ENCODE peak calls at places on chromosomes 2 and 18, in six cellular contexts. One of them, this sample, is unnamed.
A peak's percentile ranks its signal among the peaks of the same experiment; 100 is the strongest.

GRCh38 chr18:6561893-6562292 is 147.2 kb upstream of the L3MBTL4 start:
- DNase-seq in neural progenitor cell: peak; percentile 71
- DNase-seq in HepG2: no peak
- DNase-seq in keratinocyte: no peak
- DNase-seq in HCT116: no peak
- DNase-seq in H9: no peak
- DNase-seq in this sample: no peak

GRCh38 chr2:9473308-9473984 is 905 bp upstream of the IAH1 start:
- DNase-seq in keratinocyte: no peak
- DNase-seq in H9: peak; percentile 87
- DNase-seq in neural progenitor cell: peak; percentile 31
- DNase-seq in HepG2: peak; percentile 41
- DNase-seq in HCT116: no peak
- DNase-seq in this sample: no peak

GRCh38 chr2:104793971-104794370 is 59.9 kb upstream of the POU3F3 start:
- DNase-seq in HepG2: no peak
- DNase-seq in H9: no peak
- DNase-seq in HCT116: no peak
- DNase-seq in neural progenitor cell: no peak
- DNase-seq in keratinocyte: no peak
- DNase-seq in this sample: no peak

GRCh38 chr2:219010162-219010756 is 17.0 kb upstream of the CRYBA2 start:
- DNase-seq in neural progenitor cell: peak; percentile 52
- DNase-seq in keratinocyte: no peak
- DNase-seq in HepG2: peak; percentile 37
- DNase-seq in HCT116: no peak
- DNase-seq in H9: peak; percentile 67
- DNase-seq in this sample: peak; percentile 39

GRCh38 chr2:29892576-29892975 is 28.8 kb downstream of the ALK start:
- DNase-seq in HCT116: no peak
- DNase-seq in neural progenitor cell: no peak
- DNase-seq in H9: no peak
- DNase-seq in HepG2: no peak
- DNase-seq in keratinocyte: no peak
- DNase-seq in this sample: no peak

GRCh38 chr2:181183878-181184553 is 203.6 kb downstream of the UBE2E3 start:
- DNase-seq in HCT116: no peak
- DNase-seq in H9: no peak
- DNase-seq in keratinocyte: no peak
- DNase-seq in neural progenitor cell: no peak
- DNase-seq in HepG2: no peak
- DNase-seq in this sample: peak; percentile 36

GRCh38 chr18:36349552-36349951 is 52.0 kb downstream of the FHOD3 start:
- DNase-seq in HCT116: no peak
- DNase-seq in keratinocyte: no peak
- DNase-seq in H9: no peak
- DNase-seq in HepG2: no peak
- DNase-seq in neural progenitor cell: no peak
- DNase-seq in this sample: no peak

GRCh38 chr2:26630669-26631360 is 10.4 kb downstream of the CIB4 start:
- DNase-seq in H9: peak; percentile 50
- DNase-seq in HCT116: peak; percentile 28
- DNase-seq in neural progenitor cell: no peak
- DNase-seq in HepG2: peak; percentile 86
- DNase-seq in keratinocyte: peak; percentile 4
- DNase-seq in this sample: no peak

GRCh38 chr2:64988420-64989125 is 626 bp upstream of the SLC1A4 start:
- DNase-seq in neural progenitor cell: peak; percentile 77
- DNase-seq in HepG2: peak; percentile 75
- DNase-seq in keratinocyte: no peak
- DNase-seq in HCT116: peak; percentile 19
- DNase-seq in H9: peak; percentile 63
- DNase-seq in this sample: peak; percentile 91

GRCh38 chr2:46079996-46080560 is 217.1 kb upstream of the EPAS1 start:
- DNase-seq in keratinocyte: no peak
- DNase-seq in neural progenitor cell: no peak
- DNase-seq in HepG2: no peak
- DNase-seq in H9: no peak
- DNase-seq in HCT116: no peak
- DNase-seq in this sample: no peak
- H3K79me2 ChIP-seq in keratinocyte: no peaks in the 10 kb centered on the region
- H3K79me2 ChIP-seq in neural progenitor cell: no peaks in the 10 kb centered on the region
- H3K79me2 ChIP-seq in HepG2: no peaks in the 10 kb centered on the region
- H3K79me2 ChIP-seq in H9: no peaks in the 10 kb centered on the region
- H3K79me2 ChIP-seq in HCT116: no peaks in the 10 kb centered on the region
- H3K79me2 ChIP-seq in this sample: no peaks in the 10 kb centered on the region

GRCh38 chr2:145685323-145686050 is 1165.6 kb upstream of the ZEB2 start:
- DNase-seq in keratinocyte: no peak
- DNase-seq in HCT116: no peak
- DNase-seq in HepG2: no peak
- DNase-seq in neural progenitor cell: no peak
- DNase-seq in H9: no peak
- DNase-seq in this sample: no peak

GRCh38 chr2:145674705-145675104 is 1154.8 kb upstream of the ZEB2 start:
- DNase-seq in HepG2: no peak
- DNase-seq in neural progenitor cell: no peak
- DNase-seq in keratinocyte: no peak
- DNase-seq in HCT116: no peak
- DNase-seq in H9: no peak
- DNase-seq in this sample: no peak

GRCh38 chr2:145677371-145677770 is 1157.5 kb upstream of the ZEB2 start:
- DNase-seq in keratinocyte: no peak
- DNase-seq in HCT116: no peak
- DNase-seq in HepG2: no peak
- DNase-seq in neural progenitor cell: no peak
- DNase-seq in H9: no peak
- DNase-seq in this sample: peak; percentile 48

GRCh38 chr2:145682536-145683157 is 1162.7 kb upstream of the ZEB2 start:
- DNase-seq in neural progenitor cell: peak; percentile 30
- DNase-seq in H9: no peak
- DNase-seq in HCT116: no peak
- DNase-seq in HepG2: no peak
- DNase-seq in keratinocyte: no peak
- DNase-seq in this sample: no peak

GRCh38 chr2:145680276-145680675 is 1160.4 kb upstream of the ZEB2 start:
- DNase-seq in HepG2: no peak
- DNase-seq in H9: no peak
- DNase-seq in neural progenitor cell: no peak
- DNase-seq in keratinocyte: no peak
- DNase-seq in HCT116: no peak
- DNase-seq in this sample: no peak
- H2AFZ ChIP-seq in HepG2: no peak overlapping the region
- H2AFZ ChIP-seq in H9: no peak overlapping the region
- H2AFZ ChIP-seq in neural progenitor cell: no peak overlapping the region
- H2AFZ ChIP-seq in keratinocyte: peak overlapping the region; percentile 16
- H2AFZ ChIP-seq in HCT116: no peak overlapping the region
- H2AFZ ChIP-seq in this sample: no peak overlapping the region

GRCh38 chr2:202652119-202652518 is 17.4 kb downstream of the FAM117B start:
- DNase-seq in HCT116: no peak
- DNase-seq in HepG2: no peak
- DNase-seq in H9: no peak
- DNase-seq in neural progenitor cell: no peak
- DNase-seq in keratinocyte: no peak
- DNase-seq in this sample: no peak
- H3K79me2 ChIP-seq in HCT116: no peaks in the 10 kb centered on the region
- H3K79me2 ChIP-seq in HepG2: peaks cover 83% of the 10 kb centered on the region
- H3K79me2 ChIP-seq in H9: no peaks in the 10 kb centered on the region
- H3K79me2 ChIP-seq in neural progenitor cell: peaks cover 99% of the 10 kb centered on the region
- H3K79me2 ChIP-seq in keratinocyte: no peaks in the 10 kb centered on the region
- H3K79me2 ChIP-seq in this sample: no peaks in the 10 kb centered on the region

GRCh38 chr2:113672297-113672696 is 45.2 kb downstream of the RABL2A start:
- DNase-seq in keratinocyte: no peak
- DNase-seq in neural progenitor cell: no peak
- DNase-seq in HepG2: no peak
- DNase-seq in HCT116: no peak
- DNase-seq in H9: no peak
- DNase-seq in this sample: no peak

GRCh38 chr2:113677327-113677726 is 50.3 kb downstream of the RABL2A start:
- DNase-seq in neural progenitor cell: no peak
- DNase-seq in HCT116: no peak
- DNase-seq in H9: no peak
- DNase-seq in HepG2: no peak
- DNase-seq in keratinocyte: no peak
- DNase-seq in this sample: no peak

GRCh38 chr2:113676651-113677050 is 49.6 kb downstream of the RABL2A start:
- DNase-seq in HepG2: no peak
- DNase-seq in neural progenitor cell: no peak
- DNase-seq in keratinocyte: no peak
- DNase-seq in H9: no peak
- DNase-seq in HCT116: no peak
- DNase-seq in this sample: no peak

GRCh38 chr2:113679457-113679856 is 52.4 kb downstream of the RABL2A start:
- DNase-seq in HepG2: no peak
- DNase-seq in HCT116: no peak
- DNase-seq in keratinocyte: no peak
- DNase-seq in H9: no peak
- DNase-seq in neural progenitor cell: peak; percentile 3
- DNase-seq in this sample: no peak

DNA sequence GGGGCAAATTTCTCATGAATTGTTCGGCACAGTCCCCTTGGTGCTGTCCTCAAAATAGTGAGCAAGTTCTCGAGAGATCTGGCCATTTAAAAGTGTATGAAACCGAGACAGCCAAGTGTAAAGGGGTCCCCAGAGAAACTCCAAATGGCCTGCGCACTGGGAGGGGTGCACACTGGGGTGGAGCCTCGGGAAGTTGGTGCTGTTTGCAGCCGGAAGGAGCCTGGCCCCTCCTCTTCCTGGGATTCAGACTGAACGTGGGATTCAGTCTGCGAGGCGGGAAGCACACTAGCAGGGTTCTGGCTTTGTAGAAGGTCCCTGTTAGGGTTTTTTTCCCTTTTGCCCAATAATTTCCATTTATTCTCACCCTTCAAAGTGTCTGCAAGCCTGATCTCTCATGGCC is 48.8 kb downstream of the RABL2A start:
- DNase-seq in keratinocyte: no peak
- DNase-seq in H9: no peak
- DNase-seq in HepG2: no peak
- DNase-seq in HCT116: no peak
- DNase-seq in neural progenitor cell: no peak
- DNase-seq in this sample: no peak
- H2AFZ ChIP-seq in keratinocyte: no peak overlapping the region
- H2AFZ ChIP-seq in H9: no peak overlapping the region
- H2AFZ ChIP-seq in HepG2: no peak overlapping the region
- H2AFZ ChIP-seq in HCT116: no peak overlapping the region
- H2AFZ ChIP-seq in neural progenitor cell: no peak overlapping the region
- H2AFZ ChIP-seq in this sample: no peak overlapping the region